ENCODE peak calls at places on chromosome 21, in five cellular contexts. X is stomach, N is esophagus muscularis mucosa, S is K562, V is suprapubic skin. B is an unnamed sample. For H3K4me1, the result is how much of the 10 kb centered on the place peaks cover.

GRCh38 chr21:18204931-18205330 is 39.7 kb upstream of the CHODL start:
- DNase-seq in X (no peak), N (no peak), S (no peak), V (no peak), B (no peak)

GRCh38 chr21:34707876-34708325 is 39.1 kb downstream of the CLIC6 start:
- DNase-seq in X (no peak), N (no peak), S (no peak), V (no peak), B (no peak)

GRCh38 chr21:15895142-15896106 is 165.6 kb downstream of the USP25 start:
- DNase-seq in X (no peak), N (no peak), S (no peak), V (no peak), B (no peak)

GRCh38 chr21:32403201-32403701 is 9.3 kb upstream of the EVA1C start:
- DNase-seq in X (peak), N (no peak), S (peak), V (no peak), B (peak)

GRCh38 chr21:46603228-46603627 is 1.7 kb downstream of the S100B start:
- DNase-seq in X (no peak), N (no peak), S (peak), V (no peak), B (no peak)

GRCh38 chr21:15894596-15894995 is 164.8 kb downstream of the USP25 start:
- DNase-seq in X (no peak), N (no peak), S (no peak), V (no peak), B (no peak)

GRCh38 chr21:43872549-43873198 is 7.7 kb downstream of the AGPAT3 start:
- DNase-seq in X (no peak), N (no peak), S (no peak), V (no peak), B (no peak)

GRCh38 chr21:43740497-43741156 is 21.7 kb downstream of the PDXK start:
- DNase-seq in X (peak), N (no peak), S (no peak), V (no peak), B (peak)

GRCh38 chr21:29342394-29342957 is 43.8 kb downstream of the BACH1 start:
- DNase-seq in X (no peak), N (no peak), S (no peak), V (no peak), B (peak)

GRCh38 chr21:35021546-35021945 is 27.6 kb downstream of the RUNX1 start:
- DNase-seq in X (no peak), N (no peak), S (no peak), V (no peak), B (no peak)

GRCh38 chr21:15731243-15731613 is 1.4 kb downstream of the USP25 start:
- DNase-seq in X (no peak), N (no peak), S (no peak), V (no peak), B (no peak)

GRCh38 chr21:43767980-43768867 is 7.9 kb downstream of the CSTB start:
- DNase-seq in X (peak), N (no peak), S (peak), V (no peak), B (peak)

GRCh38 chr21:15993951-15994350 is 264.2 kb downstream of the USP25 start:
- DNase-seq in X (no peak), N (no peak), S (no peak), V (no peak), B (no peak)

GRCh38 chr21:38228115-38228514 is 28.7 kb upstream of the KCNJ15 start:
- DNase-seq in X (no peak), N (no peak), S (no peak), V (no peak), B (no peak)

GRCh38 chr21:37917612-37918011 is 1.4 kb upstream of the KCNJ6 start:
- DNase-seq in X (no peak), N (no peak), S (no peak), V (no peak), B (no peak)

GRCh38 chr21:8989261-8989882 is 1532.0 kb upstream of the TPTE start:
- DNase-seq in X (no peak), N (peak), S (peak), V (no peak), B (no peak)

GRCh38 chr21:29149771-29150425 is 19.5 kb downstream of the MAP3K7CL start:
- DNase-seq in X (no peak), N (no peak), S (no peak), V (no peak), B (no peak)

GRCh38 chr21:15005391-15005790 is 59.4 kb downstream of the NRIP1 start:
- DNase-seq in X (no peak), N (no peak), S (no peak), V (no peak), B (no peak)

GRCh38 chr21:29382029-29382654 is 83.4 kb downstream of the BACH1 start:
- DNase-seq in X (no peak), N (no peak), S (no peak), V (no peak), B (no peak)

GRCh38 chr21:43632373-43632905 is 26.8 kb downstream of the HSF2BP start:
- DNase-seq in X (no peak), N (no peak), S (no peak), V (no peak), B (no peak)

GRCh38 chr21:34846601-34847112 is 177.9 kb downstream of the CLIC6 start:
- DNase-seq in X (no peak), N (no peak), S (no peak), V (peak), B (peak)

GRCh38 chr21:17911628-17912027 is 92.5 kb upstream of the C21orf91 start:
- DNase-seq in X (no peak), N (no peak), S (no peak), V (no peak), B (no peak)

GRCh38 chr21:32569261-32570230 is 15.8 kb downstream of the TCP10L start:
- DNase-seq in X (peak), N (no peak), S (peak), V (peak), B (peak)

GRCh38 chr21:30336596-30336995 is 898 bp downstream of the KRTAP27-1 start:
- DNase-seq in X (no peak), N (no peak), S (no peak), V (no peak), B (no peak)

GRCh38 chr21:46633561-46633960 is 1.9 kb upstream of the PRMT2 start:
- DNase-seq in X (no peak), N (no peak), S (no peak), V (no peak), B (no peak)

GRCh38 chr21:43667191-43667904 is 8.0 kb downstream of the RRP1B start:
- DNase-seq in X (no peak), N (no peak), S (no peak), V (no peak), B (no peak)

GRCh38 chr21:32521736-32522360 is 63.5 kb downstream of the TCP10L start:
- DNase-seq in X (no peak), N (no peak), S (no peak), V (no peak), B (no peak)

GRCh38 chr21:22200378-22201092 is 1202.3 kb downstream of the NCAM2 start:
- DNase-seq in X (no peak), N (no peak), S (no peak), V (no peak), B (no peak)

GRCh38 chr21:28207776-28208175 is 784.9 kb downstream of the LTN1 start:
- DNase-seq in X (no peak), N (no peak), S (no peak), V (no peak), B (no peak)

GRCh38 chr21:32099812-32100416 is 178.9 kb downstream of the MIS18A start:
- DNase-seq in X (no peak), N (no peak), S (no peak), V (no peak), B (no peak)

GRCh38 chr21:38140192-38140905 is 116.4 kb upstream of the KCNJ15 start:
- DNase-seq in X (peak), N (peak), S (no peak), V (no peak), B (no peak)

DNA sequence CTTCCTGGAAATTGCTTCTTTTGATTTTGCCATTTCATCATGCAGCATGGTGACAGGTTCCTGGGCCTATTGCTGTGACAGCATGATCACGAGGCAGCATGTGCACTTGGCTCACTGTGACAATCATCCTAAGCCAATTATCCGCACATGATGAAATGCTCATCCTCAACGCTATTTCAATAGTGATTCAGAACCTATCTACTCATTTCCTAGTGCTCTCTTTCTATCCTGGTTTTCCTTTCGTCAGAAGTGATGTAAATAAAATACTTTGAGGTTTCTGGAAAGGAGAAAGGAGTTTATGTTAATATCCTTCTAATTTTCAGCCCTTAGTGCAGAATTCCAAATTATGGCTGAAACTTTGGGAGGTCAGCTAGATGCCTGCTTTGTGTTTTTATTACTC is 110.6 kb upstream of the ADAMTS5 start:
- DNase-seq in X (no peak), N (no peak), S (no peak), V (no peak), B (no peak)
- TF ChIP-seq EP300 in X (no peak), N (no peak), S (no peak), V (no peak), B (no peak)

DNA sequence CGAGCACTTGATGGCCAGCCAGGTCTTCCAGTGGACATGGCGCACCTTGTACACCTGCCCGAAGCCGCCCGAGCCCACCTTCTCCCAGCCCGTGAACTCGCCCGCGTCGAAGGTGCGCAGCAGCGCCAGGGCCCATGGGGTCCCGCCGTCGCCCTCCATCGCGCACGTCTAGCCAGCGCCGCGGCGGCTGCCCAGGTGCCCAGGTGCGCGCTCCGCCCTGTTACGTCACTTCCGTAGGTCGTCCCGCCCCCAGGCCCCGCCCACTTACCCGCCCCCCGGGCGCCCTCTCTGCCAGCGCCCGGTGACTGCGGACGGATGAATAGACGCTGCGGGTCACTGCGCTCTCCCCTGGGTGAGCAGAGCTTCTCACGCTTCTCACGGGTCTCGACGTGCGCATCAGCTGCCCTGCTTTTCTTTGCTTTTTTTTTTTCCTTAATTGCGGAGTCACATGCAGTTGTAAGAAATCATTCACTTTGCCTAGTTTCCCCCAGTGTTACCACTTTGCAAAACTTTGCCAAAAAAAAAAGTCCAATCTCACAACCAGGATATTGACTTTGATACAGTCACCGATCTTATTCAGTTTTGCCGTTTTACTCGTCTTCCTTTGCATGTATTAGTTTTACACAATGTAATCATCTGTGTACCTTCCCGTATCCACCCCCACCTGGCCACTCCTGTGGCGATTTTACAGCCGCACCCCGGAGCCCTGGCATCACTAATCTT is at the start of gene RIPK4:
- DNase-seq in X (peak), N (no peak), S (no peak), V (no peak), B (peak)
- TF ChIP-seq POLR2AphosphoS5 in X (peak), N (no peak), S (no peak), V (no peak), B (peak)

GRCh38 chr21:44903689-44904088 is 17.0 kb downstream of the ITGB2 start:
- DNase-seq in X (no peak), N (no peak), S (no peak), V (no peak), B (no peak)
- H3K4me1 ChIP-seq in X (under half), N (under half), S (half or more), V (under half), B (under half)

GRCh38 chr21:45517249-45518065 is 24.8 kb downstream of the SLC19A1 start:
- DNase-seq in X (no peak), N (no peak), S (no peak), V (peak), B (no peak)
- TF ChIP-seq EP300 in X (no peak), N (no peak), S (no peak), V (no peak), B (no peak)

GRCh38 chr21:36791150-36791549 is 92.2 kb downstream of the SIM2 start:
- DNase-seq in X (no peak), N (no peak), S (no peak), V (no peak), B (no peak)

GRCh38 chr21:36784942-36785341 is 86.0 kb downstream of the SIM2 start:
- DNase-seq in X (no peak), N (no peak), S (no peak), V (no peak), B (no peak)

GRCh38 chr21:36790616-36791015 is 91.7 kb downstream of the SIM2 start:
- DNase-seq in X (no peak), N (no peak), S (no peak), V (no peak), B (no peak)

GRCh38 chr21:36785615-36786014 is 86.7 kb downstream of the SIM2 start:
- DNase-seq in X (no peak), N (no peak), S (no peak), V (no peak), B (no peak)

DNA sequence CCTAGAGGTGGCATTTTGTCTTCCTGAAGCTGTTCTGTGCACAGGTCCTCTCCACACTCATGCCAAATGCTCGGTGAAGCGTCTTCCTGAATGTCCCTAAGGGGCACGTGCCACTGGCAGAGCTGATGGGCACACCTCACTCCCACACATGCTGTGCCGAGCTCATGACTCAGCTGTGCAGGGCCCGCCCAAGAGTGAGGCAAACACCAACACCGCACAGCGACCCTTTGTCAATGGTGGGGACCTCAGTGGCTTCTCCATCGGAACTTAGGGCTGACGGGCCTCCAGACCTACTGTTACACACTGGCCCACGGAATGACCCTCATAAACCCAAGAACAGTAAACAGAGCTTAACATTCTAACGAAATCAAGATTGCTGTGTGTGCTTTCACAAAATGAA is 89.2 kb downstream of the SIM2 start:
- DNase-seq in X (peak), N (no peak), S (no peak), V (no peak), B (peak)
- TF ChIP-seq POLR2AphosphoS5 in X (no peak), N (no peak), S (no peak), V (no peak), B (peak)

DNA sequence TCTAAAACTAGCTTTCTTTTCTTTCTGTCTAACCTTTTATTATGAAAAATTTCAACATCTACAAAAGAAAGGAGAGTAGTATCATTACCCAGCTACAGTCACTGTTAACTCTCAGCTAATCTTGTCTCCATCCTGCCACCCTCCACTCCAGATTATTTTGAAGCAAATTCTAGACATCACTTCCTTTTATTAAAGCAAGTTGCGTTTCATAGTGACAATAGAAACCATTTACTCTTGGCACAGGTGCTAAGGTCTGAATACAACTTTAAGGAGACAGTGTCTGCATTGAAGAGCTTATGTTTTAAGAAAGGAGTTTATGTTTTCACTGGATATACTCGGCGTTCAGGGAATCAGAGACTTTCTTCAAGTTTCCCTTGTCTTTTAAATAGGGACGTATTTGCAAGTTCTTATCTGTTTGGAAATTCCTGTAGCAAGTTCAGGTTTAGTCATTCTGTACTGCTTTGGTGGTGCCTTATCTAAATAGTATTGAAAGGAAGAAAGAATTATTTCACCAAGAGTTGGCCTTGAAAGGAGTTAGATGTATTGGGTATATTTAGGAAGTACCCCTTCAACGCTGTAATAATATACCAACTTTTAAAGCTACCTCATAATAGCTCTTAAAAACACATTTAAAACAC is 42.7 kb downstream of the ITSN1 start:
- DNase-seq in X (no peak), N (no peak), S (no peak), V (no peak), B (no peak)
- H3K4me1 ChIP-seq in X (half or more), N (half or more), S (under half), V (half or more), B (under half)

GRCh38 chr21:42518216-42518615 is 4.6 kb downstream of the SLC37A1 start:
- DNase-seq in X (no peak), N (no peak), S (no peak), V (peak), B (no peak)
- TF ChIP-seq EP300 in X (no peak), N (no peak), S (no peak), V (no peak), B (no peak)

GRCh38 chr21:41879190-41879998 is at the start of gene PRDM15:
- DNase-seq in X (peak), N (no peak), S (peak), V (peak), B (peak)
- TF ChIP-seq POLR2AphosphoS5 in X (no peak), N (no peak), S (no peak), V (no peak), B (no peak)

DNA sequence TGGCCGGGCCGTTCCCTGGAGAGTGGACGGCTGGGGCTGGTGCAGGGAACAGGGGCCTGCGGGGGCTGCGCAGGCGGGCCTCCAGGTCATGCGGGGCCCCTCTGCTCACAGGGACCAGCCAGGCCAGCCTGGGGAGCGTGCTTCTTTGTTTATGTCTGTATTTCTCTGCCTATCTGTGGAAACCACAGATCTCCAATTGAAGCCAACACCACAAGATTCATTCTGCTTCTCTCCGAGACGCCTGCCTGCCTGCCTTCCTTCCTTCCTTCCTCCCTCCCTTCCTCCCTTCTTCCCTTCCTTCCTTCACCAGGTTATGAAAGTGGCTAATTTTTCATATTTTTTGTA is 39.9 kb upstream of the HMGN1 start:
- DNase-seq in X (no peak), N (no peak), S (no peak), V (no peak), B (no peak)
- H3K4me1 ChIP-seq in X (half or more), N (under half), S (under half), V (under half), B (under half)

B was measured in transverse colon.